ENCODE peak calls at places on chromosomes 16 and 17, in five cellular contexts. L, Q, W, V and U are unnamed samples.

GRCh38 chr16:74936902-74937560 is 47.9 kb downstream of the WDR59 start:
- DNase-seq in L (no peak), Q (peak), W (no peak), V (peak), U (peak)

GRCh38 chr17:16941072-16941641 is 30.8 kb downstream of the TNFRSF13B start:
- DNase-seq in L (no peak), Q (no peak), W (no peak), V (no peak), U (no peak)

GRCh38 chr16:18983565-18984424 is at the start of gene TMC7:
- DNase-seq in L (peak), Q (peak), W (peak), V (peak), U (peak)

GRCh38 chr16:56192644-56192960 is 1.3 kb downstream of the GNAO1 start:
- DNase-seq in L (no peak), Q (no peak), W (no peak), V (no peak), U (no peak)

GRCh38 chr17:12667299-12667958 is 1.7 kb downstream of the MYOCD start:
- DNase-seq in L (peak), Q (peak), W (peak), V (peak), U (peak)

GRCh38 chr16:4647661-4647965 is 23.0 kb downstream of the MGRN1 start:
- DNase-seq in L (no peak), Q (no peak), W (no peak), V (no peak), U (no peak)

GRCh38 chr17:80101946-80102706 is 745 bp downstream of the GAA start:
- DNase-seq in L (no peak), Q (no peak), W (no peak), V (peak), U (no peak)

GRCh38 chr17:39928868-39929651 is 1.5 kb downstream of the LRRC3C start:
- DNase-seq in L (no peak), Q (peak), W (no peak), V (peak), U (peak)

GRCh38 chr16:83095926-83096692 is 469.3 kb downstream of the CDH13 start:
- DNase-seq in L (no peak), Q (peak), W (no peak), V (no peak), U (no peak)

GRCh38 chr17:27944546-27945332 is 51.6 kb upstream of the LYRM9 start:
- DNase-seq in L (no peak), Q (no peak), W (no peak), V (no peak), U (no peak)

GRCh38 chr17:44000871-44001460 is 3.5 kb upstream of the NAGS start:
- DNase-seq in L (no peak), Q (no peak), W (no peak), V (no peak), U (no peak)

GRCh38 chr16:83802559-83802958 is 5.2 kb upstream of the HSBP1 start:
- DNase-seq in L (no peak), Q (no peak), W (no peak), V (no peak), U (no peak)

GRCh38 chr16:64882385-64882784 is 239.5 kb downstream of the CDH11 start:
- DNase-seq in L (peak), Q (no peak), W (no peak), V (no peak), U (peak)

GRCh38 chr16:52424591-52424990 is 122.4 kb downstream of the TOX3 start:
- DNase-seq in L (no peak), Q (no peak), W (no peak), V (no peak), U (no peak)

GRCh38 chr16:6549415-6549814 is 783.2 kb upstream of the RBFOX1 start:
- DNase-seq in L (no peak), Q (no peak), W (no peak), V (no peak), U (no peak)

GRCh38 chr16:63461248-63461841 is 1425.1 kb upstream of the CDH8 start:
- DNase-seq in L (no peak), Q (peak), W (peak), V (peak), U (peak)

GRCh38 chr17:38815576-38816193 is 9.4 kb downstream of the CWC25 start:
- DNase-seq in L (no peak), Q (peak), W (no peak), V (peak), U (no peak)

GRCh38 chr16:79714440-79714839 is 113.9 kb upstream of the MAF start:
- DNase-seq in L (no peak), Q (no peak), W (no peak), V (peak), U (no peak)

GRCh38 chr17:44086364-44087311 is 16.1 kb downstream of the G6PC3 start:
- DNase-seq in L (no peak), Q (peak), W (no peak), V (peak), U (peak)

GRCh38 chr16:29926675-29927522 is 873 bp upstream of the KCTD13 start:
- DNase-seq in L (no peak), Q (no peak), W (no peak), V (no peak), U (no peak)

DNA sequence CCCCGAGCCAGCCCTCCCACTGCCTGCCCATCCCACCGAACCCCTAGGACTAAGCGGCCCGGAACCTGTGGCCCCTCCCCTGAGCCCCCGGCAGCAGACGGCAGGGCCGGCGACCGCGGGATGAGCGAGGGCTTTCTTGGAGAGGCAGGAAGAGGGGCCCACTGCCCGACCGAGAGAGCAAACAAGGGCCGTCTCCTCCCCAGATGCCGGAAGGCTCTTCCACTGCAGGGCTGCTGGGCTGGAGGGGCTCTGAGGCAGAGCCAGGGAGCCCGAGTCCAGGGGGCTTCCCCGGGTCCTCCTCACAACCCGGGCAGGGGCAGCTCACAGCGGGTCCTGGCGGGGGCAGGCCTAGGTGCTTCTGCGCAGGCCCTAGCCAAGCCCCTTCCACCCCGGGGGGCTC is 2.9 kb downstream of the PERCC1 start:
- DNase-seq in L (no peak), Q (no peak), W (no peak), V (no peak), U (no peak)
- H3K4me3 ChIP-seq in L (no peak), Q (no peak), W (no peak), V (no peak), U (no peak)

GRCh38 chr17:50668025-50668837 is 33.5 kb downstream of the ABCC3 start:
- DNase-seq in L (no peak), Q (no peak), W (no peak), V (peak), U (no peak)
- H3K4me3 ChIP-seq in L (no peak), Q (no peak), W (no peak), V (no peak), U (no peak)

GRCh38 chr17:82780195-82780594 is 28.3 kb downstream of the TBCD start:
- DNase-seq in L (no peak), Q (no peak), W (no peak), V (no peak), U (no peak)

GRCh38 chr17:82779541-82779940 is 27.7 kb downstream of the TBCD start:
- DNase-seq in L (no peak), Q (no peak), W (no peak), V (no peak), U (no peak)

GRCh38 chr17:82776454-82776853 is 24.6 kb downstream of the TBCD start:
- DNase-seq in L (no peak), Q (no peak), W (no peak), V (no peak), U (no peak)

GRCh38 chr17:82772026-82772425 is 20.2 kb downstream of the TBCD start:
- DNase-seq in L (no peak), Q (no peak), W (no peak), V (peak), U (no peak)

DNA sequence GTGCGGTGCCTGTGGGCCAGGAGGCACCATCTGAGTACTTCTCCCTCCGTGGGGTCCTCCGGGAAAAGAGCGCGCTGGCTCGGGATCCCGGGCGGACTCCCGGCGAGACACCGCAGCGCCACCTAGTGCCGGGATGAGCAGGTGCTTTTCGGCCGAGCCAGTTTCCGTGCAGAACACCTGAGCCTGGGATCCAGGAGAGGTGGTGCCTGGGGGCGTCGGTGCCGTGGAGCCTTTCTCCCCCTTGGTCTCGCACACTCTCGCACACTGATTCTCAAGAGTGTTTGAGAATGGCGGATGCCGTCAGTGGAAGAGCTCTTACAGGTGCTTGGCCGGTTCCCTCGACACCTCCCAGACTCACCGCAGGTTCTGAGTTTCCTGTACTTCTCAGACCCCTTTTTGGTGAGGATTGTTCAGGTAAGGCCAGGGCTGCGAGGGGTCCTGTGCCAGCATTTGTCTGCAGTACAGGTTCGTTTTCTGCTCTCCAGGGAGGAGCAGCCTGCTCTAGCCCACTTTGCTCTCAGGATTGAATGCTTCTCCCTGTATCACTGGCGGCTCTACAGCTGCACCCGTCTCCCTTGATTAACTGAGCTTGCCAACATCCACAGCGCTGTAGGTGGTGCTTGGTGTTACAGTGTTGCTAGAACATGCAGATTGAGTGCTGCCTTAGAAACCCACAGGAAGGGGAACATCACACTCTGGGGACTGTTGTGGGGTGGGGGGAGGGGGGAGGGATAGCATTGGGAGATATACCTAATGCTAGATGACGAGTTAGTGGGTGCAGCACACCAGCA is 23.4 kb downstream of the TBCD start:
- DNase-seq in L (peak), Q (no peak), W (no peak), V (peak), U (no peak)
- H3K4me3 ChIP-seq in L (no peak), Q (no peak), W (no peak), V (peak), U (no peak)

GRCh38 chr16:9096416-9096952 is 5.0 kb downstream of the HAPSTR1 start:
- DNase-seq in L (no peak), Q (no peak), W (no peak), V (no peak), U (no peak)

GRCh38 chr16:9095171-9095570 is 3.7 kb downstream of the HAPSTR1 start:
- DNase-seq in L (no peak), Q (no peak), W (no peak), V (no peak), U (no peak)

GRCh38 chr16:9094008-9094846 is 2.8 kb downstream of the HAPSTR1 start:
- DNase-seq in L (no peak), Q (no peak), W (no peak), V (no peak), U (no peak)

GRCh38 chr16:9097266-9098219 is 6.1 kb downstream of the HAPSTR1 start:
- DNase-seq in L (no peak), Q (no peak), W (no peak), V (no peak), U (no peak)

DNA sequence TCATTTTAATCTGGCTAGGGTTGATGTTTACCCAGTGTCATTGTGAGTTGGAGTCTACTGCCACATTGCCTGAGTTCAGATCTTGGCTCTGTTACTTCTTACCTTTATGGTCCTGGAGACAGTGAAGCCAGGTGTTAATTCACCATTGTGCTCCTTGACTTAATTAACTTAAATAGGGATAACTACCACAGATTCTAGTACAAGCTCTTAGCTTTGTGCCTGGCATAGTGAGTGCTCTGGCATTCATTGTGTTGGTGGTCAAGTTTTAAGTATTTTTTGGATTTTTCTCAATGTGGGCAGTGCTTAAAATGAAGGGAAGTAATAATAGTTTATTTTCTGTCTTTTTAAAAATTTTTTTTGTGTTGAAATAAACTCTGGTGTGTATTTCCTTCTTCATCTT is 4.6 kb downstream of the HAPSTR1 start:
- DNase-seq in L (no peak), Q (no peak), W (no peak), V (no peak), U (no peak)
- H3K4me3 ChIP-seq in L (no peak), Q (peak), W (no peak), V (peak), U (no peak)

GRCh38 chr17:75289832-75290337 is 652 bp upstream of the SLC25A19 start:
- DNase-seq in L (peak), Q (no peak), W (no peak), V (peak), U (no peak)

GRCh38 chr17:75288784-75289121 is 480 bp downstream of the SLC25A19 start:
- DNase-seq in L (no peak), Q (no peak), W (no peak), V (no peak), U (no peak)

GRCh38 chr17:75287221-75287620 is 2.0 kb downstream of the SLC25A19 start:
- DNase-seq in L (no peak), Q (no peak), W (no peak), V (no peak), U (no peak)

GRCh38 chr17:75288359-75288758 is 874 bp downstream of the SLC25A19 start:
- DNase-seq in L (no peak), Q (no peak), W (no peak), V (no peak), U (no peak)

GRCh38 chr17:75289122-75289831 is at the start of gene SLC25A19:
- DNase-seq in L (peak), Q (peak), W (peak), V (peak), U (peak)
- H3K4me3 ChIP-seq in L (peak), Q (peak), W (peak), V (peak), U (peak)

GRCh38 chr17:78122991-78123249 is 5.6 kb downstream of the TMC6 start:
- DNase-seq in L (no peak), Q (no peak), W (no peak), V (no peak), U (no peak)
- H3K4me3 ChIP-seq in L (no peak), Q (no peak), W (no peak), V (no peak), U (no peak)

GRCh38 chr17:72614476-72614870 is 478.0 kb downstream of the SLC39A11 start:
- DNase-seq in L (no peak), Q (no peak), W (no peak), V (no peak), U (no peak)
- H3K4me3 ChIP-seq in L (no peak), Q (no peak), W (no peak), V (no peak), U (no peak)

GRCh38 chr17:49756805-49757496 is 7.0 kb downstream of the FAM117A start:
- DNase-seq in L (no peak), Q (no peak), W (no peak), V (no peak), U (no peak)

GRCh38 chr17:49760909-49761558 is 2.9 kb downstream of the FAM117A start:
- DNase-seq in L (no peak), Q (no peak), W (no peak), V (no peak), U (no peak)

GRCh38 chr17:49762148-49762941 is 1.6 kb downstream of the FAM117A start:
- DNase-seq in L (no peak), Q (no peak), W (no peak), V (peak), U (no peak)

GRCh38 chr17:49759203-49759602 is 4.7 kb downstream of the FAM117A start:
- DNase-seq in L (no peak), Q (no peak), W (no peak), V (no peak), U (no peak)

GRCh38 chr17:49760296-49760695 is 3.6 kb downstream of the FAM117A start:
- DNase-seq in L (no peak), Q (no peak), W (no peak), V (no peak), U (no peak)
- H3K4me3 ChIP-seq in L (no peak), Q (no peak), W (no peak), V (no peak), U (no peak)

DNA sequence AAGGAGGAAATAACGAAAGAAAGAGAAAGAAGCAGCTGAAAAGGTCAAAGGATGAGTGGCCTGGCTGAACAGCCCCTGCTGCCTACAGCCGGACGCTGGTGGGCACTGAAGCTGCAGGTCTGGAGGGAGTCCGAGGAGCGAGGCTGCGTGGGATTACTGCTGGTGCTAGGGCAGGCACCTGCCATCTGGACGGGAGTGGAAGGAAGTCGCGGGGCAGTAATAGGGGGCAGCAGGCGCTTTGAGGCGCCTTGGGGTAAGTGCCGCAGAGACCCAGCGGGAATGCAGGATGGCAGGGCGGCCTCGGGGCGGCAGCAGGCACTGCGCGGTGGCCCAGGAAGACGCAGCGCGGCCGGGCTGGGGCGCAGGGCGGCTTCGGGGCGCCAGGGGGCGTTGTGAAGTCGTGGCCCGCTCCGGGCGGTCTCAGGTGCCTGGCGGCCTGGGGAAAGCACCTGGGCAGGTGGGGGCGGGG is 305 bp upstream of the SCNN1G start:
- DNase-seq in L (peak), Q (no peak), W (peak), V (peak), U (peak)
- H3K4me3 ChIP-seq in L (peak), Q (peak), W (no peak), V (no peak), U (no peak)

GRCh38 chr17:31856750-31857149 is 2.3 kb downstream of the COPRS start:
- DNase-seq in L (no peak), Q (no peak), W (no peak), V (no peak), U (no peak)
- H3K4me3 ChIP-seq in L (no peak), Q (no peak), W (no peak), V (no peak), U (no peak)